ENCODE peak calls at places on chromosomes 7 and 10, in seven cellular contexts. L is Panc1; A is activated CD8-positive, alpha-beta T cell treated with anti-CD3 and anti-CD28 coated beads for 36 hours; H is endothelial cell; I is activated CD8-positive, alpha-beta memory T cell treated with anti-CD3 and anti-CD28 coated beads for 24 hours; X is fibroblast of lung; J is activated CD4-positive, CD25-positive, alpha-beta regulatory T cell treated with anti-CD3 and anti-CD28 coated beads, Interleukin-2, amount 50 U/mL, for 72 hours. G is an unnamed sample.

GRCh38 chr7:114128880-114129279 is 210.1 kb upstream of the PPP1R3A start:
- DNase-seq in L (no peak), A (no peak), H (no peak), I (no peak), X (no peak), J (no peak), G (no peak)

GRCh38 chr10:132107947-132108877 is 42.5 kb downstream of the JAKMIP3 start:
- DNase-seq in L (no peak), A (no peak), H (no peak), I (peak), X (no peak), J (no peak), G (no peak)

GRCh38 chr10:21919906-21920305 is 83.6 kb downstream of the DNAJC1 start:
- DNase-seq in L (no peak), A (no peak), H (no peak), I (no peak), X (no peak), J (no peak), G (no peak)

GRCh38 chr10:52004342-52004949 is 305.1 kb upstream of the CSTF2T start:
- DNase-seq in L (peak), A (no peak), H (peak), I (no peak), X (peak), J (no peak), G (no peak)

GRCh38 chr7:120055300-120055699 is 217.7 kb upstream of the KCND2 start:
- DNase-seq in L (no peak), A (no peak), H (no peak), I (no peak), X (peak), J (no peak), G (no peak)

GRCh38 chr7:106423836-106424475 is 139.2 kb upstream of the NAMPT start:
- DNase-seq in L (no peak), A (peak), H (no peak), I (no peak), X (no peak), J (no peak), G (no peak)

GRCh38 chr10:31583358-31583757 is 264.3 kb downstream of the ZEB1 start:
- DNase-seq in L (no peak), A (no peak), H (no peak), I (no peak), X (no peak), J (no peak), G (no peak)

GRCh38 chr10:123995461-123996131 is 97.8 kb downstream of the CHST15 start:
- DNase-seq in L (peak), A (peak), H (peak), I (peak), X (peak), J (no peak), G (no peak)

GRCh38 chr7:130468612-130469011 is 23.3 kb upstream of the MEST start:
- DNase-seq in L (no peak), A (no peak), H (no peak), I (no peak), X (no peak), J (no peak), G (no peak)

GRCh38 chr10:133015816-133016462 is 71.8 kb upstream of the ADGRA1 start:
- DNase-seq in L (no peak), A (no peak), H (no peak), I (no peak), X (no peak), J (no peak), G (no peak)

GRCh38 chr10:121994429-121994881 is 5.5 kb downstream of the TACC2 start:
- DNase-seq in L (no peak), A (no peak), H (no peak), I (no peak), X (peak), J (no peak), G (no peak)

GRCh38 chr10:103451871-103452713 is at the start of gene CALHM2:
- DNase-seq in L (no peak), A (peak), H (peak), I (peak), X (peak), J (peak), G (no peak)

GRCh38 chr7:7235347-7235746 is 53.0 kb downstream of the C1GALT1 start:
- DNase-seq in L (no peak), A (no peak), H (no peak), I (no peak), X (no peak), J (no peak), G (no peak)

GRCh38 chr10:117537436-117537903 is 5.1 kb upstream of the EMX2 start:
- DNase-seq in L (no peak), A (no peak), H (peak), I (no peak), X (no peak), J (peak), G (no peak)

GRCh38 chr10:86303626-86304025 is 63.0 kb downstream of the GRID1 start:
- DNase-seq in L (no peak), A (no peak), H (no peak), I (no peak), X (no peak), J (no peak), G (no peak)

GRCh38 chr7:140640727-140641531 is at the start of gene DENND2A:
- DNase-seq in L (no peak), A (no peak), H (peak), I (no peak), X (peak), J (no peak), G (no peak)

GRCh38 chr10:35577915-35578607 is 27.1 kb upstream of the GJD4 start:
- DNase-seq in L (no peak), A (no peak), H (no peak), I (no peak), X (peak), J (no peak), G (no peak)

GRCh38 chr7:150428671-150429451 is 21.6 kb upstream of the GIMAP8 start:
- DNase-seq in L (no peak), A (peak), H (no peak), I (peak), X (peak), J (no peak), G (no peak)

GRCh38 chr7:4631664-4632171 is 50.4 kb upstream of the FOXK1 start:
- DNase-seq in L (peak), A (no peak), H (peak), I (no peak), X (peak), J (no peak), G (no peak)

GRCh38 chr10:130341325-130341724 is 205.1 kb downstream of the GLRX3 start:
- DNase-seq in L (no peak), A (peak), H (no peak), I (peak), X (no peak), J (no peak), G (no peak)

G was measured in SK-N-MC.